ENCODE peak calls at places on chromosome 17, in ten cellular contexts. One of them, this sample, is unnamed.

GRCh38 chr17:46010597-46011186 is 11.6 kb downstream of the STH start:
- DNase-seq in fibroblast of pulmonary artery: no peak
- DNase-seq in astrocyte: no peak
- DNase-seq in cardiac fibroblast: no peak
- DNase-seq in kidney: peak; percentile 50
- DNase-seq in lower lobe of right lung: no peak
- DNase-seq in colonic mucosa: no peak
- DNase-seq in heart right ventricle: no peak
- DNase-seq in AG09309: no peak
- DNase-seq in A549: peak; percentile 72
- DNase-seq in this sample: no peak

GRCh38 chr17:81256616-81257015 is 17.5 kb downstream of the NDUFAF8 start:
- DNase-seq in fibroblast of pulmonary artery: peak; percentile 42
- DNase-seq in astrocyte: peak; percentile 46
- DNase-seq in cardiac fibroblast: peak; percentile 85
- DNase-seq in kidney: no peak
- DNase-seq in lower lobe of right lung: no peak
- DNase-seq in colonic mucosa: no peak
- DNase-seq in heart right ventricle: no peak
- DNase-seq in AG09309: peak; percentile 11
- DNase-seq in A549: peak; percentile 47
- DNase-seq in this sample: no peak

GRCh38 chr17:67390646-67391480 is 13.8 kb downstream of the PITPNC1 start:
- DNase-seq in fibroblast of pulmonary artery: peak; percentile 94
- DNase-seq in astrocyte: peak; percentile 99
- DNase-seq in cardiac fibroblast: peak; percentile 97
- DNase-seq in kidney: peak; percentile 84
- DNase-seq in lower lobe of right lung: peak; percentile 52
- DNase-seq in colonic mucosa: no peak
- DNase-seq in heart right ventricle: peak; percentile 60
- DNase-seq in AG09309: peak; percentile 96
- DNase-seq in A549: peak; percentile 42
- DNase-seq in this sample: no peak

GRCh38 chr17:59026176-59026939 is 80.3 kb downstream of the TRIM37 start:
- DNase-seq in fibroblast of pulmonary artery: peak; percentile 17
- DNase-seq in astrocyte: no peak
- DNase-seq in cardiac fibroblast: no peak
- DNase-seq in kidney: no peak
- DNase-seq in lower lobe of right lung: no peak
- DNase-seq in colonic mucosa: no peak
- DNase-seq in heart right ventricle: no peak
- DNase-seq in AG09309: no peak
- DNase-seq in A549: no peak
- DNase-seq in this sample: no peak

GRCh38 chr17:63399856-63400255 is 46.2 kb downstream of the CYB561 start:
- DNase-seq in fibroblast of pulmonary artery: peak; percentile 75
- DNase-seq in astrocyte: peak; percentile 44
- DNase-seq in cardiac fibroblast: peak; percentile 63
- DNase-seq in kidney: peak; percentile 79
- DNase-seq in lower lobe of right lung: no peak
- DNase-seq in colonic mucosa: peak; percentile 51
- DNase-seq in heart right ventricle: peak; percentile 81
- DNase-seq in AG09309: no peak
- DNase-seq in A549: no peak
- DNase-seq in this sample: no peak

GRCh38 chr17:65332779-65333178 is 195.6 kb downstream of the RGS9 start:
- DNase-seq in fibroblast of pulmonary artery: no peak
- DNase-seq in astrocyte: no peak
- DNase-seq in cardiac fibroblast: no peak
- DNase-seq in kidney: no peak
- DNase-seq in lower lobe of right lung: no peak
- DNase-seq in colonic mucosa: no peak
- DNase-seq in heart right ventricle: no peak
- DNase-seq in AG09309: no peak
- DNase-seq in A549: no peak
- DNase-seq in this sample: no peak

GRCh38 chr17:66474258-66474657 is 171.8 kb downstream of the PRKCA start:
- DNase-seq in fibroblast of pulmonary artery: no peak
- DNase-seq in astrocyte: no peak
- DNase-seq in cardiac fibroblast: no peak
- DNase-seq in kidney: no peak
- DNase-seq in lower lobe of right lung: no peak
- DNase-seq in colonic mucosa: no peak
- DNase-seq in heart right ventricle: no peak
- DNase-seq in AG09309: no peak
- DNase-seq in A549: no peak
- DNase-seq in this sample: no peak

GRCh38 chr17:63682981-63683380 is 16.9 kb downstream of the LIMD2 start:
- DNase-seq in fibroblast of pulmonary artery: no peak
- DNase-seq in astrocyte: no peak
- DNase-seq in cardiac fibroblast: no peak
- DNase-seq in kidney: no peak
- DNase-seq in lower lobe of right lung: no peak
- DNase-seq in colonic mucosa: no peak
- DNase-seq in heart right ventricle: no peak
- DNase-seq in AG09309: no peak
- DNase-seq in A549: no peak
- DNase-seq in this sample: no peak

GRCh38 chr17:59542960-59543635 is 22.3 kb upstream of the DHX40 start:
- DNase-seq in fibroblast of pulmonary artery: no peak
- DNase-seq in astrocyte: no peak
- DNase-seq in cardiac fibroblast: no peak
- DNase-seq in kidney: no peak
- DNase-seq in lower lobe of right lung: no peak
- DNase-seq in colonic mucosa: no peak
- DNase-seq in heart right ventricle: no peak
- DNase-seq in AG09309: no peak
- DNase-seq in A549: no peak
- DNase-seq in this sample: no peak

GRCh38 chr17:82458885-82459424 is 414 bp downstream of the NARF start:
- DNase-seq in fibroblast of pulmonary artery: peak; percentile 30
- DNase-seq in astrocyte: peak; percentile 16
- DNase-seq in cardiac fibroblast: peak; percentile 22
- DNase-seq in kidney: peak; percentile 86
- DNase-seq in lower lobe of right lung: no peak
- DNase-seq in colonic mucosa: peak; percentile 36
- DNase-seq in heart right ventricle: no peak
- DNase-seq in AG09309: no peak
- DNase-seq in A549: no peak
- DNase-seq in this sample: no peak

GRCh38 chr17:56761387-56761786 is 72.3 kb downstream of the C17orf67 start:
- DNase-seq in fibroblast of pulmonary artery: no peak
- DNase-seq in astrocyte: no peak
- DNase-seq in cardiac fibroblast: no peak
- DNase-seq in kidney: no peak
- DNase-seq in lower lobe of right lung: no peak
- DNase-seq in colonic mucosa: no peak
- DNase-seq in heart right ventricle: no peak
- DNase-seq in AG09309: no peak
- DNase-seq in A549: no peak
- DNase-seq in this sample: no peak

GRCh38 chr17:81348097-81349055 is 46.9 kb upstream of the BAHCC1 start:
- DNase-seq in fibroblast of pulmonary artery: no peak
- DNase-seq in astrocyte: no peak
- DNase-seq in cardiac fibroblast: no peak
- DNase-seq in kidney: no peak
- DNase-seq in lower lobe of right lung: peak; percentile 80
- DNase-seq in colonic mucosa: peak; percentile 82
- DNase-seq in heart right ventricle: no peak
- DNase-seq in AG09309: no peak
- DNase-seq in A549: no peak
- DNase-seq in this sample: no peak

GRCh38 chr17:72822358-72823023 is 270.0 kb downstream of the SLC39A11 start:
- DNase-seq in fibroblast of pulmonary artery: no peak
- DNase-seq in astrocyte: no peak
- DNase-seq in cardiac fibroblast: no peak
- DNase-seq in kidney: no peak
- DNase-seq in lower lobe of right lung: no peak
- DNase-seq in colonic mucosa: no peak
- DNase-seq in heart right ventricle: no peak
- DNase-seq in AG09309: no peak
- DNase-seq in A549: no peak
- DNase-seq in this sample: no peak

GRCh38 chr17:72825218-72825617 is 267.3 kb downstream of the SLC39A11 start:
- DNase-seq in fibroblast of pulmonary artery: no peak
- DNase-seq in astrocyte: no peak
- DNase-seq in cardiac fibroblast: no peak
- DNase-seq in kidney: no peak
- DNase-seq in lower lobe of right lung: no peak
- DNase-seq in colonic mucosa: no peak
- DNase-seq in heart right ventricle: no peak
- DNase-seq in AG09309: no peak
- DNase-seq in A549: no peak
- DNase-seq in this sample: no peak

GRCh38 chr17:72832306-72832705 is 260.2 kb downstream of the SLC39A11 start:
- DNase-seq in fibroblast of pulmonary artery: no peak
- DNase-seq in astrocyte: no peak
- DNase-seq in cardiac fibroblast: no peak
- DNase-seq in kidney: no peak
- DNase-seq in lower lobe of right lung: no peak
- DNase-seq in colonic mucosa: no peak
- DNase-seq in heart right ventricle: no peak
- DNase-seq in AG09309: no peak
- DNase-seq in A549: no peak
- DNase-seq in this sample: no peak

DNA sequence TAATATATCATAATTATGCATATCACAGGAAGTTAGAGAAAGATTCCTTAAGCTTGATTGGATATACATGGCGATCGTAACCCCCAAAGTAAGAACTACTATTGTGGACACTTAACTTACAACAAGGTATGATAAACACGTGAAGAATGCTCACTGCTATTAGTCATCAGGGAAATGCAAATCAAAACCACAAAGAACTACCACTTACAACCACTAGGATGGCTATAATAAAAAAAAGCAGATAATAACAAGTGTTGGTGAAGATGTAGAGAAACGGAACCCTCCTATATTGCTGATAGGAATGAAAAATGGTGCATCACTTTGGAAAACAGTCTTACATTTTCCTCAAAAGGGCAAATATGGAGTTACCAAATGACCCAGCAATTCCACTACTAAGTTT is 265.9 kb downstream of the SLC39A11 start:
- DNase-seq in fibroblast of pulmonary artery: peak; percentile 24
- DNase-seq in astrocyte: peak; percentile 47
- DNase-seq in cardiac fibroblast: peak; percentile 73
- DNase-seq in kidney: no peak
- DNase-seq in lower lobe of right lung: no peak
- DNase-seq in colonic mucosa: no peak
- DNase-seq in heart right ventricle: no peak
- DNase-seq in AG09309: no peak
- DNase-seq in A549: peak; percentile 35
- DNase-seq in this sample: no peak
- TF ChIP-seq CTCF in fibroblast of pulmonary artery: no peak
- TF ChIP-seq CTCF in astrocyte: peak; percentile 25
- TF ChIP-seq CTCF in cardiac fibroblast: peak; percentile 30
- TF ChIP-seq CTCF in kidney: no peak
- TF ChIP-seq CTCF in lower lobe of right lung: no peak
- TF ChIP-seq CTCF in colonic mucosa: no peak
- TF ChIP-seq CTCF in heart right ventricle: no peak
- TF ChIP-seq CTCF in AG09309: no peak
- TF ChIP-seq CTCF in A549: no peak
- TF ChIP-seq CTCF in this sample: peak; percentile 40

DNA sequence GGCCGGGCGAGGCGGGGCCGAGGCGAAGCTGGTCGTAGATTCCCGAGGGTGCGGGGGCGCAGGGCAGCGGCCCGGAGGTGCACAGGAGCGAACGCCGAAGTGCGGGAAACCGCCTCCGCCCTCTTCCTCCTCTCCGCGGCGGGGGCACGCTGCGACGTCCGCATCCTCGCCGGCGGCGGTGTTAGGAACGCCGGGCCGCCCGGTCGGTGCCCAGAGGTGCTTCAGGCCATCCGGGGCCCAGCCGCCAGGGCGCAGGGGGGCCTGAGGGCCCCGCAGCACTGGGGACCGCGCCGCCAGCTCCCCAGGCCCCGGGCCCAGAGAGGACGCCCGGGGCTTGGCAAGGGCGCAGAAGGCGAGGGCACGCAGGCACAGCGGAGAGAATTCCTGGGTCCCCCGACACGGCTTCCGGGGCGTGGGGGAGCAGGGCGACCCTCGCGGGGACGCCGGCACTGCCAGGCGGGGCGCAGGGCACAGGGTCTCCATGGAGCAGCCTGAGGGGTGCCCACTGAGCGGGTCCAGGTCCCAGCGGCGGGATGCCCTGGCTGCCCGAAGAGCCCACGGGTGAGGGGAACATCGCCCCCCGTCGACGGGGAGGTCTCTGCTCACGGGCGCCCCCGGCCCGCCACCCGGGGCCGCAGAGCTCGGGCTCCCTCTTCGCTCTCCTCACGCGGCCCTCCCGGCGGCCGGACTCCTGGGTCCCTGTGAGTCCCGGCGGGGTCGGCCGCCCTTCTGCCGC is 576 bp downstream of the EPOP start:
- DNase-seq in fibroblast of pulmonary artery: no peak
- DNase-seq in astrocyte: no peak
- DNase-seq in cardiac fibroblast: no peak
- DNase-seq in kidney: peak; percentile 79
- DNase-seq in lower lobe of right lung: peak; percentile 58
- DNase-seq in colonic mucosa: no peak
- DNase-seq in heart right ventricle: no peak
- DNase-seq in AG09309: no peak
- DNase-seq in A549: peak; percentile 35
- DNase-seq in this sample: no peak
- TF ChIP-seq CTCF in fibroblast of pulmonary artery: no peak
- TF ChIP-seq CTCF in astrocyte: no peak
- TF ChIP-seq CTCF in cardiac fibroblast: no peak
- TF ChIP-seq CTCF in kidney: no peak
- TF ChIP-seq CTCF in lower lobe of right lung: no peak
- TF ChIP-seq CTCF in colonic mucosa: no peak
- TF ChIP-seq CTCF in heart right ventricle: no peak
- TF ChIP-seq CTCF in AG09309: no peak
- TF ChIP-seq CTCF in A549: peak; percentile 56
- TF ChIP-seq CTCF in this sample: peak; percentile 58

GRCh38 chr17:40316571-40317344 is 7.8 kb downstream of the RARA start:
- DNase-seq in fibroblast of pulmonary artery: peak; percentile 76
- DNase-seq in astrocyte: peak; percentile 70
- DNase-seq in cardiac fibroblast: peak; percentile 85
- DNase-seq in kidney: peak; percentile 91
- DNase-seq in lower lobe of right lung: peak; percentile 77
- DNase-seq in colonic mucosa: peak; percentile 76
- DNase-seq in heart right ventricle: peak; percentile 81
- DNase-seq in AG09309: no peak
- DNase-seq in A549: peak; percentile 82
- DNase-seq in this sample: peak; percentile 89
- TF ChIP-seq CTCF in fibroblast of pulmonary artery: no peak
- TF ChIP-seq CTCF in astrocyte: no peak
- TF ChIP-seq CTCF in cardiac fibroblast: no peak
- TF ChIP-seq CTCF in kidney: no peak
- TF ChIP-seq CTCF in lower lobe of right lung: no peak
- TF ChIP-seq CTCF in colonic mucosa: no peak
- TF ChIP-seq CTCF in heart right ventricle: no peak
- TF ChIP-seq CTCF in AG09309: no peak
- TF ChIP-seq CTCF in A549: no peak
- TF ChIP-seq CTCF in this sample: no peak

DNA sequence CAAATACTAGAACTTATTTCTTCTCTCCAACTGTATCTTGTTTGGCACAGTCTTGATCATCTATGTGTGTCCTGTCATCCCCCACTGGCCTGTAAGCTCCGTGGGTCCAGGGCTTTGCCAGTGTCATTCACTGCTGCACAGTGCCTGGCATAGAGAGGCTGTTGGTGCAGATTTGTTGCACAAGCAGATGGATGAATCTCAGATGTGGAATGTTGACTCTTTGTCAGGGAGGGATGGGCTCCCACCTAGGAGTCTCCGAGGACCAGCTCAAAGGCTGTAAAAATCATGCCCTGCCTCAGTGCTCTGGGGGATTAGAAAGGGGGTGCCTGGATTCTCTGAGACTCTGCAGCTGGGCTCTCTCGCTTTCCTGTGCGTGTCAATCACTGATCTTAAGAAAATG is 60.6 kb downstream of the RAB11FIP4 start:
- DNase-seq in fibroblast of pulmonary artery: no peak
- DNase-seq in astrocyte: no peak
- DNase-seq in cardiac fibroblast: peak; percentile 11
- DNase-seq in kidney: no peak
- DNase-seq in lower lobe of right lung: no peak
- DNase-seq in colonic mucosa: no peak
- DNase-seq in heart right ventricle: no peak
- DNase-seq in AG09309: no peak
- DNase-seq in A549: no peak
- DNase-seq in this sample: no peak
- TF ChIP-seq CTCF in fibroblast of pulmonary artery: no peak
- TF ChIP-seq CTCF in astrocyte: no peak
- TF ChIP-seq CTCF in cardiac fibroblast: no peak
- TF ChIP-seq CTCF in kidney: no peak
- TF ChIP-seq CTCF in lower lobe of right lung: no peak
- TF ChIP-seq CTCF in colonic mucosa: no peak
- TF ChIP-seq CTCF in heart right ventricle: no peak
- TF ChIP-seq CTCF in AG09309: no peak
- TF ChIP-seq CTCF in A549: no peak
- TF ChIP-seq CTCF in this sample: no peak

This sample was measured in chondrocyte.